ENCODE peak calls at places on chromosome 20, in four cellular contexts. One of them, this sample, is unnamed.

GRCh38 chr20:31497838-31498540 is 16.3 kb upstream of the HM13 start:
- DNase-seq in fibroblast of mammary gland: peak
- DNase-seq in epithelial cell of proximal tubule: no peak
- DNase-seq in tibial artery: no peak
- DNase-seq in this sample: no peak

GRCh38 chr20:9807176-9807575 is 31.7 kb downstream of the PAK5 start:
- DNase-seq in fibroblast of mammary gland: no peak
- DNase-seq in epithelial cell of proximal tubule: no peak
- DNase-seq in tibial artery: no peak
- DNase-seq in this sample: no peak

GRCh38 chr20:44736170-44737021 is 9.3 kb upstream of the KCNK15 start:
- DNase-seq in fibroblast of mammary gland: peak
- DNase-seq in epithelial cell of proximal tubule: no peak
- DNase-seq in tibial artery: no peak
- DNase-seq in this sample: peak

GRCh38 chr20:11217322-11217989 is 543.7 kb upstream of the JAG1 start:
- DNase-seq in fibroblast of mammary gland: no peak
- DNase-seq in epithelial cell of proximal tubule: no peak
- DNase-seq in tibial artery: no peak
- DNase-seq in this sample: no peak

GRCh38 chr20:2967841-2968240 is 75.6 kb upstream of the GNRH2 start:
- DNase-seq in fibroblast of mammary gland: no peak
- DNase-seq in epithelial cell of proximal tubule: no peak
- DNase-seq in tibial artery: no peak
- DNase-seq in this sample: peak

GRCh38 chr20:60037120-60037499 is 78.9 kb downstream of the CDH26 start:
- DNase-seq in fibroblast of mammary gland: no peak
- DNase-seq in epithelial cell of proximal tubule: no peak
- DNase-seq in tibial artery: no peak
- DNase-seq in this sample: peak

GRCh38 chr20:43198607-43199006 is 8.9 kb upstream of the PTPRT start:
- DNase-seq in fibroblast of mammary gland: no peak
- DNase-seq in epithelial cell of proximal tubule: no peak
- DNase-seq in tibial artery: no peak
- DNase-seq in this sample: no peak

GRCh38 chr20:17872434-17872833 is 96.2 kb downstream of the SNX5 start:
- DNase-seq in fibroblast of mammary gland: no peak
- DNase-seq in epithelial cell of proximal tubule: no peak
- DNase-seq in tibial artery: no peak
- DNase-seq in this sample: no peak

GRCh38 chr20:25533920-25534700 is 51.2 kb downstream of the NINL start:
- DNase-seq in fibroblast of mammary gland: no peak
- DNase-seq in epithelial cell of proximal tubule: no peak
- DNase-seq in tibial artery: no peak
- DNase-seq in this sample: no peak

GRCh38 chr20:46772901-46773300 is 63.5 kb downstream of the SLC2A10 start:
- DNase-seq in fibroblast of mammary gland: no peak
- DNase-seq in epithelial cell of proximal tubule: no peak
- DNase-seq in tibial artery: no peak
- DNase-seq in this sample: no peak

GRCh38 chr20:11777861-11778570 is 139.7 kb upstream of the BTBD3 start:
- DNase-seq in fibroblast of mammary gland: peak
- DNase-seq in epithelial cell of proximal tubule: no peak
- DNase-seq in tibial artery: no peak
- DNase-seq in this sample: no peak

GRCh38 chr20:21702553-21703467 is 2.7 kb upstream of the PAX1 start:
- DNase-seq in fibroblast of mammary gland: peak
- DNase-seq in epithelial cell of proximal tubule: no peak
- DNase-seq in tibial artery: no peak
- DNase-seq in this sample: no peak

GRCh38 chr20:33660035-33660684 is 2.0 kb upstream of the C20orf144 start:
- DNase-seq in fibroblast of mammary gland: no peak
- DNase-seq in epithelial cell of proximal tubule: no peak
- DNase-seq in tibial artery: no peak
- DNase-seq in this sample: no peak

GRCh38 chr20:24863356-24863755 is 85.7 kb upstream of the CST7 start:
- DNase-seq in fibroblast of mammary gland: peak
- DNase-seq in epithelial cell of proximal tubule: no peak
- DNase-seq in tibial artery: no peak
- DNase-seq in this sample: peak

GRCh38 chr20:4135385-4136077 is 120.2 kb upstream of the RNF24 start:
- DNase-seq in fibroblast of mammary gland: peak
- DNase-seq in epithelial cell of proximal tubule: peak
- DNase-seq in tibial artery: no peak
- DNase-seq in this sample: peak

GRCh38 chr20:34948030-34948429 is 7.6 kb downstream of the GSS start:
- DNase-seq in fibroblast of mammary gland: peak
- DNase-seq in epithelial cell of proximal tubule: peak
- DNase-seq in tibial artery: no peak
- DNase-seq in this sample: peak

GRCh38 chr20:17549131-17549530 is 18.0 kb upstream of the BFSP1 start:
- DNase-seq in fibroblast of mammary gland: no peak
- DNase-seq in epithelial cell of proximal tubule: no peak
- DNase-seq in tibial artery: no peak
- DNase-seq in this sample: peak

GRCh38 chr20:3847419-3847940 is 846 bp downstream of the MAVS start:
- DNase-seq in fibroblast of mammary gland: peak
- DNase-seq in epithelial cell of proximal tubule: no peak
- DNase-seq in tibial artery: no peak
- DNase-seq in this sample: no peak

GRCh38 chr20:33839591-33839990 is 28.4 kb downstream of the CHMP4B start:
- DNase-seq in fibroblast of mammary gland: no peak
- DNase-seq in epithelial cell of proximal tubule: no peak
- DNase-seq in tibial artery: no peak
- DNase-seq in this sample: no peak

GRCh38 chr20:17625246-17626051 is 55.6 kb downstream of the DSTN start:
- DNase-seq in fibroblast of mammary gland: no peak
- DNase-seq in epithelial cell of proximal tubule: no peak
- DNase-seq in tibial artery: peak
- DNase-seq in this sample: no peak

GRCh38 chr20:61253264-61253639 is 1.2 kb downstream of the CDH4 start:
- DNase-seq in fibroblast of mammary gland: peak
- DNase-seq in epithelial cell of proximal tubule: no peak
- DNase-seq in tibial artery: no peak
- DNase-seq in this sample: no peak

GRCh38 chr20:33687370-33687915 is 1.3 kb upstream of the E2F1 start:
- DNase-seq in fibroblast of mammary gland: peak
- DNase-seq in epithelial cell of proximal tubule: no peak
- DNase-seq in tibial artery: no peak
- DNase-seq in this sample: no peak

GRCh38 chr20:45049904-45050471 is 50.9 kb downstream of the KCNS1 start:
- DNase-seq in fibroblast of mammary gland: no peak
- DNase-seq in epithelial cell of proximal tubule: no peak
- DNase-seq in tibial artery: no peak
- DNase-seq in this sample: no peak

GRCh38 chr20:40860487-40860902 is 168.1 kb upstream of the TOP1 start:
- DNase-seq in fibroblast of mammary gland: peak
- DNase-seq in epithelial cell of proximal tubule: no peak
- DNase-seq in tibial artery: no peak
- DNase-seq in this sample: peak

GRCh38 chr20:6579417-6579816 is 188.1 kb upstream of the BMP2 start:
- DNase-seq in fibroblast of mammary gland: peak
- DNase-seq in epithelial cell of proximal tubule: no peak
- DNase-seq in tibial artery: no peak
- DNase-seq in this sample: no peak

GRCh38 chr20:41003143-41003932 is 25.3 kb upstream of the TOP1 start:
- DNase-seq in fibroblast of mammary gland: peak
- DNase-seq in epithelial cell of proximal tubule: peak
- DNase-seq in tibial artery: peak
- DNase-seq in this sample: peak

GRCh38 chr20:51020657-51021056 is 2.2 kb downstream of the KCNG1 start:
- DNase-seq in fibroblast of mammary gland: no peak
- DNase-seq in epithelial cell of proximal tubule: no peak
- DNase-seq in tibial artery: no peak
- DNase-seq in this sample: no peak

GRCh38 chr20:44651507-44652373 is at the start of gene ADA:
- DNase-seq in fibroblast of mammary gland: peak
- DNase-seq in epithelial cell of proximal tubule: peak
- DNase-seq in tibial artery: peak
- DNase-seq in this sample: peak

GRCh38 chr20:2688041-2688591 is 4.5 kb upstream of the EBF4 start:
- DNase-seq in fibroblast of mammary gland: peak
- DNase-seq in epithelial cell of proximal tubule: no peak
- DNase-seq in tibial artery: no peak
- DNase-seq in this sample: no peak

GRCh38 chr20:46057856-46058655 is 29.0 kb downstream of the SLC12A5 start:
- DNase-seq in fibroblast of mammary gland: peak
- DNase-seq in epithelial cell of proximal tubule: no peak
- DNase-seq in tibial artery: peak
- DNase-seq in this sample: peak

GRCh38 chr20:12394786-12395185 is 477.1 kb downstream of the BTBD3 start:
- DNase-seq in fibroblast of mammary gland: no peak
- DNase-seq in epithelial cell of proximal tubule: no peak
- DNase-seq in tibial artery: no peak
- DNase-seq in this sample: peak

GRCh38 chr20:4552075-4552474 is 169.6 kb upstream of the PRND start:
- DNase-seq in fibroblast of mammary gland: no peak
- DNase-seq in epithelial cell of proximal tubule: no peak
- DNase-seq in tibial artery: no peak
- DNase-seq in this sample: no peak

GRCh38 chr20:44065401-44066340 is 121.3 kb downstream of the JPH2 start:
- DNase-seq in fibroblast of mammary gland: no peak
- DNase-seq in epithelial cell of proximal tubule: no peak
- DNase-seq in tibial artery: no peak
- DNase-seq in this sample: no peak

GRCh38 chr20:48750941-48751620 is 76.7 kb downstream of the PREX1 start:
- DNase-seq in fibroblast of mammary gland: no peak
- DNase-seq in epithelial cell of proximal tubule: no peak
- DNase-seq in tibial artery: no peak
- DNase-seq in this sample: no peak

GRCh38 chr20:57711311-57711712 is 1.5 kb upstream of the PMEPA1 start:
- DNase-seq in fibroblast of mammary gland: no peak
- DNase-seq in epithelial cell of proximal tubule: no peak
- DNase-seq in tibial artery: no peak
- DNase-seq in this sample: no peak
- TF ChIP-seq CTCF in fibroblast of mammary gland: no peak
- TF ChIP-seq CTCF in epithelial cell of proximal tubule: peak
- TF ChIP-seq CTCF in tibial artery: no peak
- TF ChIP-seq CTCF in this sample: peak

GRCh38 chr20:19887566-19888268 is 129.4 kb upstream of the NAA20 start:
- DNase-seq in fibroblast of mammary gland: no peak
- DNase-seq in epithelial cell of proximal tubule: no peak
- DNase-seq in tibial artery: no peak
- DNase-seq in this sample: no peak

GRCh38 chr20:19888269-19888669 is 128.9 kb upstream of the NAA20 start:
- DNase-seq in fibroblast of mammary gland: no peak
- DNase-seq in epithelial cell of proximal tubule: peak
- DNase-seq in tibial artery: peak
- DNase-seq in this sample: peak

GRCh38 chr20:19885981-19886665 is 128.1 kb downstream of the RIN2 start:
- DNase-seq in fibroblast of mammary gland: peak
- DNase-seq in epithelial cell of proximal tubule: peak
- DNase-seq in tibial artery: peak
- DNase-seq in this sample: peak

GRCh38 chr20:19885576-19885956 is 127.5 kb downstream of the RIN2 start:
- DNase-seq in fibroblast of mammary gland: no peak
- DNase-seq in epithelial cell of proximal tubule: no peak
- DNase-seq in tibial artery: no peak
- DNase-seq in this sample: peak

GRCh38 chr20:19886666-19887288 is 128.7 kb downstream of the RIN2 start:
- DNase-seq in fibroblast of mammary gland: peak
- DNase-seq in epithelial cell of proximal tubule: no peak
- DNase-seq in tibial artery: no peak
- DNase-seq in this sample: peak
- H3K4me3 ChIP-seq in fibroblast of mammary gland: no peak
- H3K4me3 ChIP-seq in epithelial cell of proximal tubule: peak
- H3K4me3 ChIP-seq in tibial artery: peak
- H3K4me3 ChIP-seq in this sample: no peak

DNA sequence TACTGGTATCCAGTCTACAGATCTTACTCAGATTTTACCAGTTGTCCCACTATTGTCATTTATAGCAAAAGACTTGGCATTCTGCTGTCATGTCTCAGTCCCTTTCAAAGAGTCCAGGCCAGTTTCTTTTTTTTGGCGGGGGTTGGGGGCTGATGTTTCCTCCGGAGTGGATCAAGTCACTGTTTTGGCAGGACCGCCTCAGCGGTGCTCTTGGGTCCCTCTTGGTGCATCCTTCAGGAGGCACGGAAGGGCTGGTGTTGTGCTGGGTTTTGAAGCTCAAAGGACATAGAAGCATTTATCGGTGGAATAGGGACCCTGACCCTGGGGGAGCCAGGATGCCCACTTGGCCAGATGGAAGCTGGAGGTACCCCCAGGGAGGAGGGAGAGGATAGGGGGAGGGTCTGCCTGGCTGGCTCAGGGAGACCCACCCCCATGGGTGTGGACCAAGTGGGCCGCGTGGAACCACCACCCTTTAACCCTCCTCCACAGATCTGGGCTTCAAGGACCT is 10.8 kb downstream of the RBCK1 start:
- DNase-seq in fibroblast of mammary gland: no peak
- DNase-seq in epithelial cell of proximal tubule: no peak
- DNase-seq in tibial artery: no peak
- DNase-seq in this sample: no peak
- TF ChIP-seq CTCF in fibroblast of mammary gland: no peak
- TF ChIP-seq CTCF in epithelial cell of proximal tubule: no peak
- TF ChIP-seq CTCF in tibial artery: no peak
- TF ChIP-seq CTCF in this sample: no peak

DNA sequence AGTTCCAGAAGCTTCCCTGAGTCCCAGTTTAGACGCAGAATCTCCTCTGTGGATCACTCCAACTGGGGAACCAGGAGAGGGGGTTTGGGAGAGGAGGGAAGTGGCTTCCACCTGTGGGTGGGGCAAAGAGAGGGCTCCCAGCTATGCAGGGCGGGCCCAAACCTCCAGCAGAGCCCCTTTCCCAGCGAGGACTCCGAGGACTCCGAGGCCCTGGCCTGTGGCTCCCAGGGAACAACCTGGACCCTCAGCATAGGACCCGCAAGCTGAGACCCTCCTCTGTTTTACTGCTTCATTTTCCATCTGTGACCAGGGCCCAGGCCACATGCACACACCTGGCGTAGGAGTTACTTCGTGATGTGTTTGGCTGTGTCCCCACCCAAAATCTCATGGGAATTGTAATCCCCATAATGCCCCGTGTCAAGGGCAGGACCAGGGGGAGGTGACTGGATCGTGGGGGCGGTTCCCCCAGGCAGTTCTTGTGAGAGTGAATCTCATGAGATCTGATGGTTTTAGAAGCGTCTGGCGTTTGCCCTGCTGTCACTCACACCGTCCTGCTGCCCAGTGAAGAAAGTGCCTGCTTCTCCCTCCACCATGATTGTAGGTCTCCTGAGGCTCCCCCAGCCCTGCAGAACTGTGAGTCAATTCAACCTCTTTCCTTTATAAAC is 27.9 kb downstream of the NTSR1 start:
- DNase-seq in fibroblast of mammary gland: no peak
- DNase-seq in epithelial cell of proximal tubule: no peak
- DNase-seq in tibial artery: no peak
- DNase-seq in this sample: no peak
- H3K4me3 ChIP-seq in fibroblast of mammary gland: no peak
- H3K4me3 ChIP-seq in epithelial cell of proximal tubule: no peak
- H3K4me3 ChIP-seq in tibial artery: no peak
- H3K4me3 ChIP-seq in this sample: no peak

GRCh38 chr20:23078994-23079364 is 7.1 kb downstream of the CD93 start:
- DNase-seq in fibroblast of mammary gland: no peak
- DNase-seq in epithelial cell of proximal tubule: no peak
- DNase-seq in tibial artery: no peak
- DNase-seq in this sample: no peak
- TF ChIP-seq CTCF in fibroblast of mammary gland: no peak
- TF ChIP-seq CTCF in epithelial cell of proximal tubule: peak
- TF ChIP-seq CTCF in tibial artery: no peak
- TF ChIP-seq CTCF in this sample: peak